ENCODE peak calls at places on chromosome 10, in ten cellular contexts. Y, A, U, M, W, B, P, X, G and R are unnamed samples.
A peak's percentile ranks its signal among the peaks of the same experiment; 100 is the strongest.

GRCh38 chr10:97961979-97962378 is 68.4 kb downstream of the CRTAC1 start:
- DNase-seq in Y (no peak), A (no peak), U (no peak), M (no peak), W (no peak), B (no peak), P (no peak), X (no peak), G (no peak), R (no peak)

GRCh38 chr10:31070691-31071090 is 39.0 kb upstream of the ZNF438 start:
- DNase-seq in Y (no peak), A (no peak), U (no peak), M (no peak), W (no peak), B (no peak), P (no peak), X (no peak), G (no peak), R (no peak)

GRCh38 chr10:95034401-95034800 is 34.9 kb downstream of the CYP2C8 start:
- DNase-seq in Y (no peak), A (no peak), U (no peak), M (no peak), W (no peak), B (no peak), P (no peak), X (no peak), G (no peak), R (no peak)

GRCh38 chr10:95391570-95392249 is 100.9 kb upstream of the PDLIM1 start:
- DNase-seq in Y (no peak), A (no peak), U (peak; percentile 37), M (no peak), W (peak; percentile 42), B (no peak), P (no peak), X (peak; percentile 48), G (peak; percentile 68), R (no peak)

GRCh38 chr10:110005716-110006115 is 2.1 kb upstream of the ADD3 start:
- DNase-seq in Y (no peak), A (no peak), U (peak; percentile 94), M (no peak), W (peak; percentile 85), B (peak; percentile 65), P (peak; percentile 76), X (no peak), G (peak; percentile 51), R (no peak)

GRCh38 chr10:26157734-26158133 is 58.8 kb upstream of the GAD2 start:
- DNase-seq in Y (no peak), A (no peak), U (no peak), M (no peak), W (no peak), B (no peak), P (no peak), X (no peak), G (no peak), R (no peak)

GRCh38 chr10:31215052-31215451 is 104.0 kb upstream of the ZEB1 start:
- DNase-seq in Y (no peak), A (no peak), U (no peak), M (no peak), W (no peak), B (no peak), P (peak; percentile 16), X (no peak), G (no peak), R (no peak)

GRCh38 chr10:81957976-81958375 is 83.0 kb downstream of the NRG3 start:
- DNase-seq in Y (no peak), A (no peak), U (no peak), M (no peak), W (peak; percentile 62), B (peak; percentile 33), P (no peak), X (no peak), G (no peak), R (no peak)

GRCh38 chr10:20407421-20407820 is 489.7 kb downstream of the NEBL start:
- DNase-seq in Y (no peak), A (no peak), U (peak; percentile 72), M (no peak), W (no peak), B (no peak), P (no peak), X (no peak), G (no peak), R (no peak)

GRCh38 chr10:119770928-119771327 is 45.1 kb downstream of the INPP5F start:
- DNase-seq in Y (no peak), A (no peak), U (peak; percentile 36), M (no peak), W (peak; percentile 41), B (no peak), P (no peak), X (no peak), G (no peak), R (no peak)

GRCh38 chr10:72334196-72334831 is 20.4 kb downstream of the DNAJB12 start:
- DNase-seq in Y (no peak), A (no peak), U (peak; percentile 84), M (peak; percentile 70), W (peak; percentile 40), B (peak; percentile 40), P (peak; percentile 69), X (no peak), G (peak; percentile 83), R (peak; percentile 69)

GRCh38 chr10:112235920-112236319 is 47.3 kb upstream of the TECTB start:
- DNase-seq in Y (no peak), A (no peak), U (no peak), M (no peak), W (no peak), B (no peak), P (no peak), X (no peak), G (no peak), R (no peak)

GRCh38 chr10:100728928-100729876 is 16.2 kb upstream of the PAX2 start:
- DNase-seq in Y (no peak), A (no peak), U (peak; percentile 5), M (no peak), W (peak; percentile 21), B (peak; percentile 95), P (no peak), X (peak; percentile 41), G (peak; percentile 69), R (no peak)

GRCh38 chr10:93465806-93466675 is 16.1 kb downstream of the MYOF start:
- DNase-seq in Y (no peak), A (no peak), U (peak; percentile 93), M (peak; percentile 63), W (peak; percentile 97), B (peak; percentile 97), P (no peak), X (no peak), G (no peak), R (peak; percentile 21)

GRCh38 chr10:125226823-125227222 is 66.5 kb upstream of the CTBP2 start:
- DNase-seq in Y (no peak), A (no peak), U (no peak), M (no peak), W (no peak), B (no peak), P (no peak), X (no peak), G (no peak), R (no peak)

GRCh38 chr10:117460846-117461765 is 81.4 kb upstream of the EMX2 start:
- DNase-seq in Y (no peak), A (no peak), U (no peak), M (no peak), W (no peak), B (peak; percentile 46), P (no peak), X (no peak), G (no peak), R (no peak)

GRCh38 chr10:15704581-15704968 is 15.1 kb downstream of the ITGA8 start:
- DNase-seq in Y (no peak), A (no peak), U (peak; percentile 4), M (no peak), W (no peak), B (no peak), P (no peak), X (no peak), G (no peak), R (no peak)

GRCh38 chr10:36094091-36094490 is 452.0 kb upstream of the FZD8 start:
- DNase-seq in Y (no peak), A (no peak), U (no peak), M (no peak), W (peak; percentile 54), B (no peak), P (no peak), X (no peak), G (no peak), R (no peak)